ENCODE peak calls at places on chromosomes 3 and 15, in ten cellular contexts. One of them, this sample, is unnamed.
A peak's percentile ranks its signal among the peaks of the same experiment; 100 is the strongest.

GRCh38 chr15:50260969-50261496 is 4.5 kb downstream of the HDC start:
- DNase-seq in K562: peak; percentile 85
- DNase-seq in activated CD8-positive, alpha-beta memory T cell treated with anti-CD3 and anti-CD28 coated beads for 1 hour: no peak
- DNase-seq in amygdala: no peak
- DNase-seq in NB4: no peak
- DNase-seq in adipocyte: no peak
- DNase-seq in EH: no peak
- DNase-seq in H7: no peak
- DNase-seq in Kasumi-1: no peak
- DNase-seq in left ventricle myocardium inferior: no peak
- DNase-seq in this sample: no peak

GRCh38 chr15:72962054-72962702 is 90.1 kb upstream of the NEO1 start:
- DNase-seq in K562: no peak
- DNase-seq in activated CD8-positive, alpha-beta memory T cell treated with anti-CD3 and anti-CD28 coated beads for 1 hour: no peak
- DNase-seq in amygdala: no peak
- DNase-seq in NB4: no peak
- DNase-seq in adipocyte: no peak
- DNase-seq in EH: no peak
- DNase-seq in H7: no peak
- DNase-seq in Kasumi-1: no peak
- DNase-seq in left ventricle myocardium inferior: no peak
- DNase-seq in this sample: no peak

GRCh38 chr15:35505152-35505551 is 40.8 kb downstream of the DPH6 start:
- DNase-seq in K562: no peak
- DNase-seq in activated CD8-positive, alpha-beta memory T cell treated with anti-CD3 and anti-CD28 coated beads for 1 hour: no peak
- DNase-seq in amygdala: no peak
- DNase-seq in NB4: no peak
- DNase-seq in adipocyte: peak; percentile 50
- DNase-seq in EH: peak; percentile 26
- DNase-seq in H7: no peak
- DNase-seq in Kasumi-1: no peak
- DNase-seq in left ventricle myocardium inferior: no peak
- DNase-seq in this sample: no peak

GRCh38 chr15:101022306-101022705 is 103.1 kb downstream of the LRRK1 start:
- DNase-seq in K562: no peak
- DNase-seq in activated CD8-positive, alpha-beta memory T cell treated with anti-CD3 and anti-CD28 coated beads for 1 hour: no peak
- DNase-seq in amygdala: no peak
- DNase-seq in NB4: no peak
- DNase-seq in adipocyte: no peak
- DNase-seq in EH: no peak
- DNase-seq in H7: no peak
- DNase-seq in Kasumi-1: no peak
- DNase-seq in left ventricle myocardium inferior: no peak
- DNase-seq in this sample: no peak

GRCh38 chr15:49406352-49407118 is 16.5 kb upstream of the FGF7 start:
- DNase-seq in K562: no peak
- DNase-seq in activated CD8-positive, alpha-beta memory T cell treated with anti-CD3 and anti-CD28 coated beads for 1 hour: no peak
- DNase-seq in amygdala: no peak
- DNase-seq in NB4: no peak
- DNase-seq in adipocyte: no peak
- DNase-seq in EH: no peak
- DNase-seq in H7: no peak
- DNase-seq in Kasumi-1: no peak
- DNase-seq in left ventricle myocardium inferior: no peak
- DNase-seq in this sample: no peak

GRCh38 chr3:128480717-128481437 is 12.1 kb downstream of the GATA2 start:
- DNase-seq in K562: no peak
- DNase-seq in activated CD8-positive, alpha-beta memory T cell treated with anti-CD3 and anti-CD28 coated beads for 1 hour: no peak
- DNase-seq in amygdala: no peak
- DNase-seq in NB4: no peak
- DNase-seq in adipocyte: no peak
- DNase-seq in EH: no peak
- DNase-seq in H7: peak; percentile 70
- DNase-seq in Kasumi-1: no peak
- DNase-seq in left ventricle myocardium inferior: no peak
- DNase-seq in this sample: no peak

GRCh38 chr15:89323825-89324224 is 10.8 kb downstream of the POLG start:
- DNase-seq in K562: no peak
- DNase-seq in activated CD8-positive, alpha-beta memory T cell treated with anti-CD3 and anti-CD28 coated beads for 1 hour: no peak
- DNase-seq in amygdala: no peak
- DNase-seq in NB4: no peak
- DNase-seq in adipocyte: no peak
- DNase-seq in EH: no peak
- DNase-seq in H7: no peak
- DNase-seq in Kasumi-1: no peak
- DNase-seq in left ventricle myocardium inferior: no peak
- DNase-seq in this sample: no peak

GRCh38 chr15:40493089-40493840 is 22.5 kb downstream of the CHST14 start:
- DNase-seq in K562: no peak
- DNase-seq in activated CD8-positive, alpha-beta memory T cell treated with anti-CD3 and anti-CD28 coated beads for 1 hour: no peak
- DNase-seq in amygdala: no peak
- DNase-seq in NB4: peak; percentile 77
- DNase-seq in adipocyte: no peak
- DNase-seq in EH: no peak
- DNase-seq in H7: no peak
- DNase-seq in Kasumi-1: no peak
- DNase-seq in left ventricle myocardium inferior: no peak
- DNase-seq in this sample: no peak

GRCh38 chr15:69324031-69324430 is 25.3 kb downstream of the PAQR5 start:
- DNase-seq in K562: no peak
- DNase-seq in activated CD8-positive, alpha-beta memory T cell treated with anti-CD3 and anti-CD28 coated beads for 1 hour: no peak
- DNase-seq in amygdala: no peak
- DNase-seq in NB4: no peak
- DNase-seq in adipocyte: peak; percentile 44
- DNase-seq in EH: peak; percentile 30
- DNase-seq in H7: no peak
- DNase-seq in Kasumi-1: no peak
- DNase-seq in left ventricle myocardium inferior: no peak
- DNase-seq in this sample: no peak

This sample was measured in GDM1.